ENCODE peak calls at places on chromosome 1, in eight cellular contexts. One of them, this sample, is unnamed.

GRCh38 chr1:22573237-22573636 is 9.9 kb downstream of the EPHA8 start:
- DNase-seq in CD8-positive, alpha-beta T cell: no peak
- DNase-seq in left lung: no peak
- DNase-seq in SK-N-SH: no peak
- DNase-seq in upper lobe of right lung: no peak
- DNase-seq in left ventricle myocardium inferior: no peak
- DNase-seq in psoas muscle: no peak
- DNase-seq in HCT116: no peak
- DNase-seq in this sample: no peak

GRCh38 chr1:231407537-231408396 is 14.3 kb downstream of the EGLN1 start:
- DNase-seq in upper lobe of right lung: no peak
- DNase-seq in left ventricle myocardium inferior: no peak
- DNase-seq in psoas muscle: no peak
- DNase-seq in HCT116: no peak
- DNase-seq in CD8-positive, alpha-beta T cell: no peak
- DNase-seq in SK-N-SH: no peak
- DNase-seq in left lung: no peak
- DNase-seq in this sample: no peak

GRCh38 chr1:93531193-93531592 is 83.3 kb downstream of the FNBP1L start:
- DNase-seq in psoas muscle: no peak
- DNase-seq in left lung: no peak
- DNase-seq in left ventricle myocardium inferior: no peak
- DNase-seq in HCT116: no peak
- DNase-seq in CD8-positive, alpha-beta T cell: no peak
- DNase-seq in SK-N-SH: peak; percentile 33
- DNase-seq in upper lobe of right lung: no peak
- DNase-seq in this sample: no peak

GRCh38 chr1:178310685-178311105 is 186.1 kb downstream of the CLEC20A start:
- DNase-seq in left ventricle myocardium inferior: no peak
- DNase-seq in CD8-positive, alpha-beta T cell: no peak
- DNase-seq in SK-N-SH: peak; percentile 50
- DNase-seq in upper lobe of right lung: no peak
- DNase-seq in HCT116: peak; percentile 64
- DNase-seq in left lung: no peak
- DNase-seq in psoas muscle: no peak
- DNase-seq in this sample: peak; percentile 8

GRCh38 chr1:7407547-7407895 is 363.6 kb upstream of the VAMP3 start:
- DNase-seq in SK-N-SH: no peak
- DNase-seq in CD8-positive, alpha-beta T cell: no peak
- DNase-seq in psoas muscle: no peak
- DNase-seq in left ventricle myocardium inferior: no peak
- DNase-seq in left lung: no peak
- DNase-seq in HCT116: no peak
- DNase-seq in upper lobe of right lung: peak; percentile 36
- DNase-seq in this sample: no peak

GRCh38 chr1:9842073-9842711 is 18.4 kb upstream of the CLSTN1 start:
- DNase-seq in SK-N-SH: peak; percentile 21
- DNase-seq in upper lobe of right lung: no peak
- DNase-seq in left ventricle myocardium inferior: no peak
- DNase-seq in CD8-positive, alpha-beta T cell: no peak
- DNase-seq in HCT116: no peak
- DNase-seq in left lung: no peak
- DNase-seq in psoas muscle: no peak
- DNase-seq in this sample: no peak

GRCh38 chr1:47731730-47732129 is 265.5 kb downstream of the TRABD2B start:
- DNase-seq in CD8-positive, alpha-beta T cell: no peak
- DNase-seq in left lung: no peak
- DNase-seq in HCT116: no peak
- DNase-seq in upper lobe of right lung: no peak
- DNase-seq in SK-N-SH: no peak
- DNase-seq in left ventricle myocardium inferior: no peak
- DNase-seq in psoas muscle: no peak
- DNase-seq in this sample: no peak

GRCh38 chr1:100494393-100495084 is 43.4 kb upstream of the GPR88 start:
- DNase-seq in psoas muscle: no peak
- DNase-seq in CD8-positive, alpha-beta T cell: no peak
- DNase-seq in upper lobe of right lung: no peak
- DNase-seq in SK-N-SH: no peak
- DNase-seq in HCT116: no peak
- DNase-seq in left lung: no peak
- DNase-seq in left ventricle myocardium inferior: no peak
- DNase-seq in this sample: no peak

GRCh38 chr1:2783435-2784397 is 17.8 kb downstream of the TTC34 start:
- DNase-seq in psoas muscle: peak; percentile 2
- DNase-seq in upper lobe of right lung: no peak
- DNase-seq in SK-N-SH: no peak
- DNase-seq in left ventricle myocardium inferior: no peak
- DNase-seq in left lung: peak; percentile 63
- DNase-seq in CD8-positive, alpha-beta T cell: no peak
- DNase-seq in HCT116: no peak
- DNase-seq in this sample: no peak

GRCh38 chr1:39128959-39129358 is 75.5 kb upstream of the MACF1 start:
- DNase-seq in CD8-positive, alpha-beta T cell: no peak
- DNase-seq in psoas muscle: no peak
- DNase-seq in upper lobe of right lung: peak; percentile 80
- DNase-seq in left lung: no peak
- DNase-seq in HCT116: peak; percentile 61
- DNase-seq in left ventricle myocardium inferior: no peak
- DNase-seq in SK-N-SH: no peak
- DNase-seq in this sample: no peak

GRCh38 chr1:207882692-207883091 is 28.2 kb downstream of the CD34 start:
- DNase-seq in psoas muscle: no peak
- DNase-seq in CD8-positive, alpha-beta T cell: no peak
- DNase-seq in left lung: no peak
- DNase-seq in SK-N-SH: no peak
- DNase-seq in left ventricle myocardium inferior: no peak
- DNase-seq in HCT116: no peak
- DNase-seq in upper lobe of right lung: no peak
- DNase-seq in this sample: no peak

GRCh38 chr1:41400235-41400634 is 39.0 kb downstream of the FOXO6 start:
- DNase-seq in SK-N-SH: no peak
- DNase-seq in upper lobe of right lung: no peak
- DNase-seq in left lung: no peak
- DNase-seq in psoas muscle: no peak
- DNase-seq in HCT116: no peak
- DNase-seq in left ventricle myocardium inferior: no peak
- DNase-seq in CD8-positive, alpha-beta T cell: no peak
- DNase-seq in this sample: no peak

GRCh38 chr1:8554956-8555534 is 237.1 kb downstream of the SLC45A1 start:
- DNase-seq in psoas muscle: no peak
- DNase-seq in CD8-positive, alpha-beta T cell: no peak
- DNase-seq in left lung: no peak
- DNase-seq in HCT116: no peak
- DNase-seq in left ventricle myocardium inferior: no peak
- DNase-seq in upper lobe of right lung: no peak
- DNase-seq in SK-N-SH: no peak
- DNase-seq in this sample: no peak

GRCh38 chr1:3727042-3727824 is 25.0 kb upstream of the CCDC27 start:
- DNase-seq in SK-N-SH: peak; percentile 78
- DNase-seq in HCT116: no peak
- DNase-seq in left lung: peak; percentile 70
- DNase-seq in left ventricle myocardium inferior: no peak
- DNase-seq in psoas muscle: no peak
- DNase-seq in upper lobe of right lung: no peak
- DNase-seq in CD8-positive, alpha-beta T cell: no peak
- DNase-seq in this sample: no peak

DNA sequence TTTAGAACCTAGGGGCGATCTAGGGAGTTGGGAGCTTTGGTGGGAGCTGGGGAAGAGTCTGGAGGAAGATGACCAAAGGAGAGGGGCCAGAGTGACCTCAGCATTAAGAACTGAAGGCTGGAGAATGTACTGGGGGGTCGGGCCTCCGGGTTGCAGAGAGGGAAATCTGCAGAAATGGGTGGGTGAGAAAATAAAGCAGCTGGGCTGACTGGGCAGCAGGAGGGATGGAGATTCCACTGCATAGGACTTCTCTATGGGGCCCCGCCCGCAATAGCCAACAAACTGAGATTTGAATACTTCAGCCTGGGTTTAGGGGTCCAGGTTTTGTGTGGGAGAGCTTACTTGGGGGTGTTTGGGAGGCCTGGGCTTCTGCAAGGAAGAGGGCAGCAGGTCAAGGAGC is 1.6 kb upstream of the CRABP2 start:
- DNase-seq in left ventricle myocardium inferior: no peak
- DNase-seq in left lung: no peak
- DNase-seq in psoas muscle: no peak
- DNase-seq in CD8-positive, alpha-beta T cell: no peak
- DNase-seq in HCT116: no peak
- DNase-seq in SK-N-SH: no peak
- DNase-seq in upper lobe of right lung: no peak
- DNase-seq in this sample: no peak
- H3K4me1 ChIP-seq in left ventricle myocardium inferior: peaks cover 42% of the 10 kb centered on the region
- H3K4me1 ChIP-seq in left lung: peaks cover 19% of the 10 kb centered on the region
- H3K4me1 ChIP-seq in psoas muscle: peaks cover 22% of the 10 kb centered on the region
- H3K4me1 ChIP-seq in CD8-positive, alpha-beta T cell: peaks cover 32% of the 10 kb centered on the region
- H3K4me1 ChIP-seq in HCT116: peaks cover 81% of the 10 kb centered on the region
- H3K4me1 ChIP-seq in SK-N-SH: peaks cover 76% of the 10 kb centered on the region
- H3K4me1 ChIP-seq in upper lobe of right lung: peaks cover 27% of the 10 kb centered on the region
- H3K4me1 ChIP-seq in this sample: peaks cover 28% of the 10 kb centered on the region

DNA sequence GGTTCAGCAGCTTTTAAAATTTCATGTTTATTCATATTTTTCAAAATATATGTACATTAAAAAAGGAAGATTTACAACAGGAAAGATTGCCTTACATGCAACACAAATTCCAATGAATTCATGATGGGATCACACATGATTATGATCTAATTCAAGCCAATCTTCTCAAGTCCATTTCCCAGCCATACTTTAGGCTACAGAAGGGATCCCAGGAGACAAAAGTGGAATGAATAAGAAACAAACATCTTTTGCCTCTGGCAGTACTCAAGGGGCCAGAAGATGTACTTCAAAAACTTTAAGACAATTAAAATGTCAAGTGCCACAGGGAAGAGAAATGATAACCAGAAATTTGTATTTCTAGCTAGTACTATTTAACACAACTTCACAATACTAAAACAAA is 10.2 kb upstream of the SH2D5 start:
- DNase-seq in left lung: no peak
- DNase-seq in HCT116: no peak
- DNase-seq in SK-N-SH: no peak
- DNase-seq in left ventricle myocardium inferior: no peak
- DNase-seq in CD8-positive, alpha-beta T cell: no peak
- DNase-seq in upper lobe of right lung: no peak
- DNase-seq in psoas muscle: no peak
- DNase-seq in this sample: no peak
- H3K36me3 ChIP-seq in left lung: no peaks in the 10 kb centered on the region
- H3K36me3 ChIP-seq in HCT116: peaks cover 59% of the 10 kb centered on the region
- H3K36me3 ChIP-seq in SK-N-SH: peaks cover 91% of the 10 kb centered on the region
- H3K36me3 ChIP-seq in left ventricle myocardium inferior: peaks cover 80% of the 10 kb centered on the region
- H3K36me3 ChIP-seq in CD8-positive, alpha-beta T cell: peaks cover 50% of the 10 kb centered on the region
- H3K36me3 ChIP-seq in upper lobe of right lung: peaks cover 79% of the 10 kb centered on the region
- H3K36me3 ChIP-seq in psoas muscle: peaks cover 16% of the 10 kb centered on the region
- H3K36me3 ChIP-seq in this sample: peaks cover 88% of the 10 kb centered on the region

GRCh38 chr1:154571244-154571963 is 3.8 kb downstream of the CHRNB2 start:
- DNase-seq in CD8-positive, alpha-beta T cell: no peak
- DNase-seq in SK-N-SH: no peak
- DNase-seq in psoas muscle: no peak
- DNase-seq in upper lobe of right lung: no peak
- DNase-seq in left ventricle myocardium inferior: no peak
- DNase-seq in HCT116: no peak
- DNase-seq in left lung: no peak
- DNase-seq in this sample: no peak

GRCh38 chr1:154573168-154573510 is 5.6 kb downstream of the CHRNB2 start:
- DNase-seq in psoas muscle: no peak
- DNase-seq in left lung: no peak
- DNase-seq in HCT116: no peak
- DNase-seq in SK-N-SH: no peak
- DNase-seq in left ventricle myocardium inferior: no peak
- DNase-seq in upper lobe of right lung: no peak
- DNase-seq in CD8-positive, alpha-beta T cell: no peak
- DNase-seq in this sample: no peak

GRCh38 chr1:154574715-154575114 is 7.1 kb downstream of the CHRNB2 start:
- DNase-seq in left ventricle myocardium inferior: no peak
- DNase-seq in CD8-positive, alpha-beta T cell: no peak
- DNase-seq in HCT116: no peak
- DNase-seq in left lung: no peak
- DNase-seq in upper lobe of right lung: no peak
- DNase-seq in psoas muscle: no peak
- DNase-seq in SK-N-SH: peak; percentile 81
- DNase-seq in this sample: no peak

GRCh38 chr1:154571964-154572288 is 4.3 kb downstream of the CHRNB2 start:
- DNase-seq in left lung: no peak
- DNase-seq in HCT116: no peak
- DNase-seq in left ventricle myocardium inferior: no peak
- DNase-seq in psoas muscle: no peak
- DNase-seq in upper lobe of right lung: no peak
- DNase-seq in CD8-positive, alpha-beta T cell: no peak
- DNase-seq in SK-N-SH: no peak
- DNase-seq in this sample: no peak

DNA sequence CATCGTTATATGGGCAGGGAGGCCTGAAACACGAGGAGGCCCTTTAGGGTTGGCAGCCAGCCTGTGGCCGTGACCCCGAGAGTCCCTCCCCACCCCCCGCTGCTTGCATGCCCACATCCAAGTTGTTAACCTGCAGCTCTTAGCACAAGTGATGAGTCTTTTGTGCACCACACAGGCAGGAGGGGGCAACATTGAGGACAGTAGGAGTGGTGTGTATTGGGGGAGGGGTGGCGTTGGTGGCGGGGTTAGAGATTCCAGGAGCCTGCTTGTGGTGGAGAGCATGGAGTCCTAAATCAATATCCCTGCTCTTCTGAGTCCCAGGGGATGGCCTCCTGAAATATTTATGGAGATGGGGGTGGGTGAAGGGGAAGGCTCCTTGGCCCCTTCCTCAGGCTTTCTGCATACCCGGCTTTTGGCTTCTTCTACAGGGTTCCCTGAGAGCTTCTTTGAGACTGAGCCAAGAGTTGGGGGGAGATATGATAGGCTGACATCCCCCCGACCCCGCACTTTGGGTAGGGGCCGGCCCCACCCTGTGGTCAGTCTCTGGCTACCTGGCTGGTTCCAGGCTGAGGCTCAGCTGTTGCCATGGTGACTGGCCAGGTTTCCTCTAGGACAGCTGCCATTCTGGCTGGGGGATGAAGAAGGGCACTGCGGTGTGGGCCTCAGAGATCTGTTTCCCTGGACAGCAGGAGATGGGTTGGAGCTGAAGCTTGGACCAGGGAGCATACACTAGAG is 5.0 kb downstream of the CHRNB2 start:
- DNase-seq in CD8-positive, alpha-beta T cell: no peak
- DNase-seq in psoas muscle: no peak
- DNase-seq in SK-N-SH: no peak
- DNase-seq in HCT116: no peak
- DNase-seq in left lung: no peak
- DNase-seq in upper lobe of right lung: no peak
- DNase-seq in left ventricle myocardium inferior: no peak
- DNase-seq in this sample: no peak
- H3K4me1 ChIP-seq in CD8-positive, alpha-beta T cell: peaks cover 6% of the 10 kb centered on the region
- H3K4me1 ChIP-seq in psoas muscle: peaks cover 4% of the 10 kb centered on the region
- H3K4me1 ChIP-seq in SK-N-SH: no peaks in the 10 kb centered on the region
- H3K4me1 ChIP-seq in HCT116: no peaks in the 10 kb centered on the region
- H3K4me1 ChIP-seq in left lung: peaks cover 3% of the 10 kb centered on the region
- H3K4me1 ChIP-seq in upper lobe of right lung: peaks cover 2% of the 10 kb centered on the region
- H3K4me1 ChIP-seq in left ventricle myocardium inferior: peaks cover 18% of the 10 kb centered on the region
- H3K4me1 ChIP-seq in this sample: peaks cover 4% of the 10 kb centered on the region

DNA sequence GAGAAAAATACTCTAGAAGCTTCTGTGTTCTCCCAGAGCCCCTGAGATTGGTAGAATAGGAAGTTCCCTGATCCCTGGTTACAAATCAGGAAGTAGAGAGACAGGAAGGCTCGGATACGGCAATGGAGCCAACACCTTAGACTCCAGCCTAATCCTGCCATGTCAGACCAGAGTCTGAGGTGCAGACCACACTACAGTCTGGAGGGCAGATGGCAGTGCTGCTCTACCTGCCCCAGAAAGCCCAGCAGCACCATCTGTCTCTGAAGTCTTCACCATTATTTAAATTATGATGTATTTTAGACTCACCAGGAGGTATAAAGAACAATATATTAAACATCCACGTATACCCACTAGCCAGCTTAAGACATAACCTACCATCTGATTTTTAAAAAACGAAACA is 93.0 kb downstream of the MTR start:
- DNase-seq in CD8-positive, alpha-beta T cell: no peak
- DNase-seq in left lung: no peak
- DNase-seq in upper lobe of right lung: no peak
- DNase-seq in SK-N-SH: no peak
- DNase-seq in left ventricle myocardium inferior: no peak
- DNase-seq in HCT116: no peak
- DNase-seq in psoas muscle: no peak
- DNase-seq in this sample: no peak
- H3K36me3 ChIP-seq in CD8-positive, alpha-beta T cell: peaks cover 54% of the 10 kb centered on the region
- H3K36me3 ChIP-seq in left lung: no peaks in the 10 kb centered on the region
- H3K36me3 ChIP-seq in upper lobe of right lung: peaks cover 72% of the 10 kb centered on the region
- H3K36me3 ChIP-seq in SK-N-SH: peaks cover 12% of the 10 kb centered on the region
- H3K36me3 ChIP-seq in left ventricle myocardium inferior: peaks cover 60% of the 10 kb centered on the region
- H3K36me3 ChIP-seq in HCT116: peaks cover 5% of the 10 kb centered on the region
- H3K36me3 ChIP-seq in psoas muscle: peaks cover 15% of the 10 kb centered on the region
- H3K36me3 ChIP-seq in this sample: peaks cover 32% of the 10 kb centered on the region

This sample was measured in HAP-1.